ENCODE peak calls at places on chromosomes 16 and 17, in seven cellular contexts. X, O, W, D, E, L and I are unnamed samples.

GRCh38 chr17:694239-694638 is 20.4 kb downstream of the VPS53 start:
- DNase-seq in X (no peak), O (no peak), W (no peak), D (no peak), E (peak), L (no peak), I (no peak)

GRCh38 chr17:77118251-77118928 is 22.4 kb upstream of the SEC14L1 start:
- DNase-seq in X (peak), O (no peak), W (no peak), D (no peak), E (no peak), L (no peak), I (no peak)

GRCh38 chr17:81735181-81736102 is 23.4 kb downstream of the SLC25A10 start:
- DNase-seq in X (no peak), O (no peak), W (peak), D (no peak), E (peak), L (peak), I (no peak)

GRCh38 chr17:2961446-2961845 is 102.0 kb downstream of the OR1D5 start:
- DNase-seq in X (no peak), O (no peak), W (no peak), D (no peak), E (no peak), L (no peak), I (no peak)

GRCh38 chr16:75301804-75302203 is 50.4 kb upstream of the BCAR1 start:
- DNase-seq in X (no peak), O (no peak), W (no peak), D (no peak), E (no peak), L (no peak), I (no peak)

GRCh38 chr16:81001330-81001729 is 5.4 kb downstream of the CMC2 start:
- DNase-seq in X (no peak), O (no peak), W (no peak), D (no peak), E (no peak), L (no peak), I (no peak)

GRCh38 chr17:49987290-49987585 is 7.8 kb downstream of the DLX3 start:
- DNase-seq in X (no peak), O (no peak), W (no peak), D (no peak), E (no peak), L (no peak), I (no peak)

GRCh38 chr17:38341035-38341721 is 2.6 kb downstream of the GPR179 start:
- DNase-seq in X (peak), O (peak), W (peak), D (peak), E (peak), L (peak), I (no peak)

GRCh38 chr17:42251115-42251514 is 25.1 kb downstream of the STAT5B start:
- DNase-seq in X (no peak), O (no peak), W (no peak), D (no peak), E (peak), L (no peak), I (no peak)

GRCh38 chr17:19370493-19370960 is 7.8 kb upstream of the MAPK7 start:
- DNase-seq in X (no peak), O (peak), W (no peak), D (no peak), E (peak), L (peak), I (no peak)

GRCh38 chr16:82935781-82936180 is 309.0 kb downstream of the CDH13 start:
- DNase-seq in X (no peak), O (no peak), W (no peak), D (no peak), E (no peak), L (no peak), I (no peak)

GRCh38 chr16:83011101-83011720 is 384.4 kb downstream of the CDH13 start:
- DNase-seq in X (no peak), O (no peak), W (no peak), D (no peak), E (no peak), L (no peak), I (no peak)

GRCh38 chr16:70688266-70688742 is 2.5 kb upstream of the MTSS2 start:
- DNase-seq in X (peak), O (peak), W (peak), D (peak), E (peak), L (no peak), I (peak)

GRCh38 chr17:63476857-63477470 is at the start of gene ACE:
- DNase-seq in X (no peak), O (no peak), W (peak), D (no peak), E (peak), L (peak), I (no peak)

GRCh38 chr17:72576289-72576759 is 455.5 kb downstream of the SOX9 start:
- DNase-seq in X (peak), O (no peak), W (no peak), D (no peak), E (no peak), L (no peak), I (no peak)

GRCh38 chr16:2224183-2224486 is 744 bp downstream of the E4F1 start:
- DNase-seq in X (no peak), O (no peak), W (no peak), D (no peak), E (no peak), L (peak), I (no peak)

GRCh38 chr17:32523827-32524552 is 37.2 kb downstream of the CDK5R1 start:
- DNase-seq in X (no peak), O (no peak), W (no peak), D (no peak), E (no peak), L (no peak), I (no peak)

GRCh38 chr17:74920679-74921044 is 2.4 kb downstream of the USH1G start:
- DNase-seq in X (no peak), O (no peak), W (no peak), D (no peak), E (no peak), L (no peak), I (no peak)

GRCh38 chr17:19770985-19771710 is 23.1 kb upstream of the ALDH3A1 start:
- DNase-seq in X (no peak), O (no peak), W (no peak), D (no peak), E (no peak), L (no peak), I (no peak)

GRCh38 chr16:54585966-54586365 is 299.4 kb upstream of the IRX3 start:
- DNase-seq in X (no peak), O (no peak), W (no peak), D (no peak), E (no peak), L (no peak), I (no peak)

GRCh38 chr16:8798174-8798527 is 512 bp downstream of the PMM2 start:
- DNase-seq in X (no peak), O (no peak), W (no peak), D (no peak), E (peak), L (no peak), I (no peak)

GRCh38 chr17:2383628-2384167 is 17.2 kb downstream of the MNT start:
- DNase-seq in X (no peak), O (no peak), W (no peak), D (no peak), E (no peak), L (no peak), I (no peak)

GRCh38 chr16:65698943-65699342 is 577.1 kb upstream of the CDH11 start:
- DNase-seq in X (no peak), O (no peak), W (no peak), D (no peak), E (no peak), L (no peak), I (no peak)

GRCh38 chr16:30660424-30661251 is 2.4 kb downstream of the FBRS start:
- DNase-seq in X (no peak), O (no peak), W (peak), D (no peak), E (peak), L (no peak), I (no peak)

GRCh38 chr17:39576187-39576586 is 31.5 kb downstream of the NEUROD2 start:
- DNase-seq in X (no peak), O (no peak), W (no peak), D (no peak), E (peak), L (peak), I (no peak)

GRCh38 chr17:72730091-72730490 is 362.4 kb downstream of the SLC39A11 start:
- DNase-seq in X (no peak), O (no peak), W (no peak), D (no peak), E (no peak), L (no peak), I (no peak)

GRCh38 chr17:75856062-75856681 is 1.0 kb upstream of the WBP2 start:
- DNase-seq in X (peak), O (no peak), W (no peak), D (no peak), E (peak), L (peak), I (no peak)

GRCh38 chr16:57742543-57742942 is 7.0 kb downstream of the KATNB1 start:
- DNase-seq in X (no peak), O (no peak), W (no peak), D (no peak), E (no peak), L (no peak), I (no peak)